ENCODE peak calls at places on chromosomes 13 and 19, in eight cellular contexts. B is H9; X is keratinocyte; I is CD8-positive, alpha-beta T cell; E is tibial nerve; G is mammary epithelial cell; Q is tibial artery; S is sigmoid colon. K is an unnamed sample.
A peak's percentile ranks its signal among the peaks of the same experiment; 100 is the strongest.

GRCh38 chr19:51702103-51702753 is 9.1 kb downstream of the SPACA6 start:
- DNase-seq in B (peak; percentile 92), X (no peak), I (no peak), E (peak; percentile 88), G (peak; percentile 63), Q (peak; percentile 85), S (peak; percentile 93), K (peak; percentile 54)

GRCh38 chr19:39133431-39134270 is 8.1 kb downstream of the PAK4 start:
- DNase-seq in B (no peak), X (no peak), I (no peak), E (no peak), G (no peak), Q (no peak), S (no peak), K (no peak)

GRCh38 chr13:77230560-77230959 is 96.3 kb downstream of the MYCBP2 start:
- DNase-seq in B (no peak), X (no peak), I (no peak), E (no peak), G (no peak), Q (no peak), S (no peak), K (no peak)

GRCh38 chr19:24051516-24051915 is 35.5 kb upstream of the ZNF254 start:
- DNase-seq in B (no peak), X (no peak), I (no peak), E (no peak), G (peak; percentile 39), Q (no peak), S (no peak), K (no peak)

GRCh38 chr13:37621811-37622361 is 23.3 kb upstream of the POSTN start:
- DNase-seq in B (no peak), X (no peak), I (no peak), E (no peak), G (no peak), Q (peak; percentile 33), S (no peak), K (no peak)

GRCh38 chr13:71775946-71776345 is 91.1 kb downstream of the DACH1 start:
- DNase-seq in B (no peak), X (no peak), I (no peak), E (no peak), G (no peak), Q (no peak), S (no peak), K (no peak)

GRCh38 chr19:5055457-5055776 is 86.5 kb downstream of the KDM4B start:
- DNase-seq in B (no peak), X (no peak), I (no peak), E (no peak), G (no peak), Q (no peak), S (no peak), K (no peak)

GRCh38 chr13:33676045-33676699 is 141.8 kb upstream of the RFC3 start:
- DNase-seq in B (no peak), X (no peak), I (no peak), E (no peak), G (no peak), Q (no peak), S (no peak), K (no peak)

GRCh38 chr19:17103177-17103576 is 27.6 kb downstream of the MYO9B start:
- DNase-seq in B (peak; percentile 75), X (no peak), I (no peak), E (no peak), G (peak; percentile 26), Q (no peak), S (no peak), K (no peak)

DNA sequence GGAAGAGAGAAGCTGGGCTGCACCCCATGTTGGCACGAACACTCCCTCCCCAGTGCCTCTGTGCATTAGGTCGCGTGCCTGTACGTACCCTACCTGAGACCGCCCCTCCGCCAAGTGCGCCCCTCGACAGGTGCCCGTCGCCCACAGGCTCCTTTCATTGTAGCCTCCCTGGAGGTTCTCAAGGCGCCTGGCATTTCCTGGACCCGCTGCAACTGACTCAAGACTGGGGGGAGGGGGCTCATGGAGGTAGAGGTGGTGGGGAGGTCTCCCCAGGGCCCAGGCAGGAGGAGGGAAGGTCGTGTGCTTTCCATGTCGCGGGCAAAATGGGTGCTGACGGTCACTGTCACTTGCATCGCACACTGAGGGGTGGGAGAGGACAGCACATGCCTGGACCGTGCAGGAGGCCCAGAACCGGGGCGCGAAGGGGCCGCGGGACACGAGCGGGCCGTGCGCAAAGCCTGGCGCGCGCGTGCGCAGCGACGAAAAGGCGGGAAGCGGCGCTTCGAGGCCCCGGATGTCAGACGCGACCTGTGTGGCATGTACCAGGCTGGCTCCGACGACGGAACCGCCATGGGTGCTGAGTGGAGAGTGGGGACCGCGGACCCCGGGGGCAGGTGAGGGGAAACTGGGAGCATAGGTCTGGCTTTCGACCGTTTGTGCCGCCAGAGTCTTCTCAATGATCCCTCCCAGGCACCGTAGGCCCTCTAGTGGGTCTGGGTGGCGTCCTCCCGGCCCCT is 16.5 kb downstream of the NFIX start:
- DNase-seq in B (peak; percentile 64), X (no peak), I (no peak), E (no peak), G (no peak), Q (no peak), S (no peak), K (peak; percentile 54)
- H3K27me3 ChIP-seq in B (peaks cover 92% of the 10 kb centered on the region), X (peaks cover 7% of the 10 kb centered on the region), I (peaks cover 34% of the 10 kb centered on the region), E (no peaks in the 10 kb centered on the region), G (no peaks in the 10 kb centered on the region), Q (no peaks in the 10 kb centered on the region), S (no peaks in the 10 kb centered on the region), K (no peaks in the 10 kb centered on the region)

GRCh38 chr13:110465696-110466095 is 95.8 kb downstream of the RAB20 start:
- DNase-seq in B (no peak), X (no peak), I (no peak), E (no peak), G (no peak), Q (peak; percentile 14), S (no peak), K (no peak)
- H3K4me1 ChIP-seq in B (no peaks in the 10 kb centered on the region), X (no peaks in the 10 kb centered on the region), I (no peaks in the 10 kb centered on the region), E (no peaks in the 10 kb centered on the region), G (no peaks in the 10 kb centered on the region), Q (no peaks in the 10 kb centered on the region), S (no peaks in the 10 kb centered on the region), K (no peaks in the 10 kb centered on the region)

DNA sequence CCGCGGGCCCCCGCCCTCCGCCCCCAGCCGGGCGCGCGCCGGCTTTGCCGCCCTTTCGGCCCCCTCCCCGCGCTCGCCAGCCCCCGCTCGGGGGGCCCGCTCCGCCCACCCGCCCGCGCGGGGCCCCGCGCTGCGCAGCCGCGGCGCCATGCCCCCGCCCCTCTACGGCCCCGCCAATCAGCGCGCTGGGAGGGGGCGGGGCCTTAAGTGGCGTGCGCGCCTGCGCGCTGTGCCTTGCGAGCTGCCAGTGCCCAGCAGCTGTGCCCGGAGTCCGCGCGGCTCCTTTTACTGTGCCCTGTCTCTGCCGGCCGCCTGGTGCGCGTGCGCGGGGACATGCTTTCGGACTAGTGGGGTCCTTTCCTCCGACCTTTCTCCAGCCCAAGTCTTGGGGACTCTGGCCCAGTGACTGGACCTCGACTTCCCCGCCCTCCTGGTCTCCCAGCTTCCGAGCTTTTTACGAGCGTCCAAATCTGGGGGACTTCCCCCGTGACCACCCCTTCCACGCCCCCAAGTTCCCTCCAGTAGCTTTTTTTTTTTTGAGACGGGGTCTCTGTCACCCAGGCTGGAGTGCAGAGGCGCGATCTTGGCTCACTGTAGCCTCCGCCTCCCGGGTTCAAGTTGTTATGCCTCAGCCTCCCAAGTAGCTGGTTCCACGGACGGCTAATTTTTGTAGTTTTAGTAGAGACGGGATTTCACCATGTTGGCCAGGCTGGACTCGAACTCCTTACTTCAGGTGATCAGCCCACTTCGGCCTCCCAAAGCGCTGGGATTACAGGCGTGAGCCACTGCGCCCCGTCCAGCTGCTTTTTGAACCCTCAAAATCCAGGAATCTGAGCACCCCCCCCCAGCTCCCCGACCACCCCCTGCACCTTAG is at the start of gene MBD3:
- DNase-seq in B (peak; percentile 95), X (peak; percentile 61), I (peak; percentile 82), E (peak; percentile 80), G (peak; percentile 91), Q (peak; percentile 90), S (peak; percentile 96), K (peak; percentile 94)
- TF ChIP-seq CTCF in B (no peak), X (no peak), I (no peak), E (no peak), G (no peak), Q (peak; percentile 17), S (no peak), K (no peak)

DNA sequence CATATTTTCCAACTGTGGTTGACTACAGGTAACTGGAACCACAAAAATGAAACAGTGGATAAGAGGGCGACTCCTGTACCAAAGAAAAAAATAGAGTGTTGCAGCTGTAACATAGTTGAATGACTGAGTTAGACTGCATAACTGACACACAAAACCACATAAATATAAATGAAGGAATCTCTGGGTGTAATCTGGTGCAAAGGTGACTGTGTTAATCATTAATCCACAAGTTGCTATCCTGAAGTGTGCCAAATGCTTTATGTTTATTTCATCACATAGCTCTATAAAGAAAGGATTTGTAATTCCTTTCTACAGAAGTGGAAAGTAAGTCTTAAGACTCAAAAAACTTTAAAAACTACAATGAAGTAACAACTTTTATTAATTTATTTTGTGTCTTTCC is 6.0 kb upstream of the GJB2 start:
- DNase-seq in B (no peak), X (no peak), I (no peak), E (no peak), G (peak; percentile 66), Q (no peak), S (no peak), K (no peak)
- H3K27me3 ChIP-seq in B (peaks cover 17% of the 10 kb centered on the region), X (no peaks in the 10 kb centered on the region), I (peaks cover 31% of the 10 kb centered on the region), E (no peaks in the 10 kb centered on the region), G (no peaks in the 10 kb centered on the region), Q (no peaks in the 10 kb centered on the region), S (peaks cover 34% of the 10 kb centered on the region), K (peaks cover 33% of the 10 kb centered on the region)

GRCh38 chr19:12788025-12788681 is 3.1 kb upstream of the JUNB start:
- DNase-seq in B (no peak), X (no peak), I (no peak), E (no peak), G (no peak), Q (no peak), S (no peak), K (no peak)
- H3K4me1 ChIP-seq in B (peaks cover 6% of the 10 kb centered on the region), X (peaks cover 63% of the 10 kb centered on the region), I (peaks cover 55% of the 10 kb centered on the region), E (no peaks in the 10 kb centered on the region), G (peaks cover 67% of the 10 kb centered on the region), Q (peaks cover 70% of the 10 kb centered on the region), S (no peaks in the 10 kb centered on the region), K (peaks cover 56% of the 10 kb centered on the region)